ENCODE peak calls at places on chromosomes 4 and X, in four cellular contexts. K is HT1080; M is DMS153; O is stimulated activated CD4-positive, alpha-beta T cell treated with anti-CD3 and anti-CD28 coated beads, Interleukin-4, amount 100 ng/mL, for 4 hours. E is an unnamed sample.

GRCh38 chr4:118751634-118752293 is 66.6 kb downstream of the METTL14 start:
- DNase-seq in K (no peak), M (no peak), O (no peak), E (no peak)

GRCh38 chr4:185640809-185641675 is 105.7 kb upstream of the PDLIM3 start:
- DNase-seq in K (peak; percentile 54), M (peak; percentile 61), O (no peak), E (no peak)

GRCh38 chr4:174503079-174503724 is 19.1 kb downstream of the HPGD start:
- DNase-seq in K (peak; percentile 52), M (no peak), O (no peak), E (no peak)

GRCh38 chr4:10091531-10092181 is 24.9 kb downstream of the WDR1 start:
- DNase-seq in K (no peak), M (no peak), O (no peak), E (no peak)

GRCh38 chr4:123256006-123256405 is 140.6 kb upstream of the SPRY1 start:
- DNase-seq in K (no peak), M (no peak), O (no peak), E (no peak)

GRCh38 chr4:153483432-153484418 is 17.6 kb downstream of the TMEM131L start:
- DNase-seq in K (no peak), M (no peak), O (no peak), E (no peak)

GRCh38 chr4:9812530-9813340 is 31.3 kb downstream of the DRD5 start:
- DNase-seq in K (no peak), M (no peak), O (no peak), E (no peak)

GRCh38 chr4:141036786-141037185 is 96.5 kb downstream of the RNF150 start:
- DNase-seq in K (no peak), M (no peak), O (no peak), E (no peak)

GRCh38 chrX:75522565-75523411 is at the start of gene ZDHHC15:
- DNase-seq in K (peak; percentile 11), M (peak; percentile 46), O (peak; percentile 40), E (no peak)

GRCh38 chrX:24305905-24306304 is 8.0 kb downstream of the SUPT20HL2 start:
- DNase-seq in K (no peak), M (no peak), O (no peak), E (no peak)

GRCh38 chr4:76691767-76692689 is 205.9 kb downstream of the SOWAHB start:
- DNase-seq in K (no peak), M (no peak), O (no peak), E (no peak)

GRCh38 chrX:7147978-7148824 is at the start of gene PUDP:
- DNase-seq in K (peak; percentile 71), M (peak; percentile 56), O (peak; percentile 82), E (peak; percentile 49)

GRCh38 chr4:153249199-153250154 is 45.2 kb downstream of the TRIM2 start:
- DNase-seq in K (peak; percentile 88), M (peak; percentile 82), O (peak; percentile 82), E (peak; percentile 87)